ENCODE peak calls at places on chromosomes 1 and 21, in four cellular contexts. Y is Peyer's patch, H is thoracic aorta, T is uterus. V is an unnamed sample.

GRCh38 chr1:54335396-54336056 is 70.7 kb downstream of the SSBP3 start:
- DNase-seq in Y (peak; percentile 64), H (peak; percentile 40), T (peak; percentile 80), V (peak; percentile 84)

GRCh38 chr1:225603538-225604354 is 49.2 kb downstream of the ENAH start:
- DNase-seq in Y (no peak), H (no peak), T (no peak), V (peak; percentile 66)

GRCh38 chr1:210464519-210465039 is 135.9 kb downstream of the HHAT start:
- DNase-seq in Y (no peak), H (no peak), T (peak; percentile 24), V (peak; percentile 7)

GRCh38 chr1:13760921-13761320 is 60.9 kb downstream of the PRDM2 start:
- DNase-seq in Y (no peak), H (no peak), T (no peak), V (peak; percentile 44)

GRCh38 chr1:58934711-58935110 is 150.9 kb upstream of the JUN start:
- DNase-seq in Y (no peak), H (no peak), T (no peak), V (no peak)

GRCh38 chr1:11531943-11532342 is 53.0 kb downstream of the DISP3 start:
- DNase-seq in Y (no peak), H (no peak), T (no peak), V (no peak)

GRCh38 chr1:234950598-234950997 is 178.0 kb downstream of the TOMM20 start:
- DNase-seq in Y (no peak), H (no peak), T (no peak), V (peak; percentile 47)

GRCh38 chr1:16092097-16092922 is 18.9 kb upstream of the FAM131C start:
- DNase-seq in Y (no peak), H (no peak), T (no peak), V (peak; percentile 38)

GRCh38 chr1:159826436-159827101 is at the start of gene SLAMF8:
- DNase-seq in Y (peak; percentile 86), H (no peak), T (no peak), V (no peak)

GRCh38 chr1:206583461-206584264 is 28.6 kb downstream of the EIF2D start:
- DNase-seq in Y (peak; percentile 92), H (peak; percentile 28), T (peak; percentile 69), V (peak; percentile 80)

GRCh38 chr1:10648689-10649483 is 147.6 kb downstream of the CASZ1 start:
- DNase-seq in Y (no peak), H (no peak), T (no peak), V (no peak)

GRCh38 chr1:73463848-73464247 is 734.1 kb downstream of the LRRIQ3 start:
- DNase-seq in Y (no peak), H (no peak), T (no peak), V (no peak)

GRCh38 chr1:39833121-39833520 is 44.5 kb upstream of the BMP8B start:
- DNase-seq in Y (no peak), H (no peak), T (no peak), V (no peak)

GRCh38 chr1:44628962-44629756 is 45.1 kb downstream of the TMEM53 start:
- DNase-seq in Y (no peak), H (no peak), T (no peak), V (peak; percentile 94)

GRCh38 chr21:37564924-37565529 is 198.5 kb downstream of the DYRK1A start:
- DNase-seq in Y (no peak), H (no peak), T (no peak), V (no peak)

GRCh38 chr21:36105327-36105842 is 29.5 kb upstream of the CBR3 start:
- DNase-seq in Y (no peak), H (no peak), T (no peak), V (no peak)

GRCh38 chr1:209433649-209434031 is 149.9 kb upstream of the CAMK1G start:
- DNase-seq in Y (no peak), H (no peak), T (no peak), V (peak; percentile 87)

GRCh38 chr1:12145616-12146342 is 21.0 kb upstream of the TNFRSF1B start:
- DNase-seq in Y (no peak), H (no peak), T (no peak), V (no peak)

GRCh38 chr1:67749844-67750689 is 65.1 kb downstream of the GADD45A start:
- DNase-seq in Y (no peak), H (peak; percentile 62), T (no peak), V (peak; percentile 92)

GRCh38 chr1:237681210-237681609 is 209.5 kb downstream of the ZP4 start:
- DNase-seq in Y (no peak), H (no peak), T (no peak), V (peak; percentile 28)

GRCh38 chr1:94798054-94798453 is 22.1 kb upstream of the SLC44A3 start:
- DNase-seq in Y (no peak), H (no peak), T (no peak), V (no peak)

GRCh38 chr1:35046730-35047129 is 15.0 kb upstream of the ZMYM6 start:
- DNase-seq in Y (no peak), H (no peak), T (no peak), V (peak; percentile 41)

GRCh38 chr1:205913451-205914204 is 29.6 kb downstream of the SLC26A9 start:
- DNase-seq in Y (no peak), H (peak; percentile 53), T (no peak), V (peak; percentile 17)

GRCh38 chr1:39899611-39900538 is 1.8 kb downstream of the MYCL start:
- DNase-seq in Y (peak; percentile 27), H (no peak), T (no peak), V (no peak)

GRCh38 chr1:24329797-24330543 is 10.8 kb downstream of the GRHL3 start:
- DNase-seq in Y (no peak), H (no peak), T (no peak), V (peak; percentile 85)

GRCh38 chr1:23634840-23635642 is 56.6 kb upstream of the RPL11 start:
- DNase-seq in Y (peak; percentile 82), H (peak; percentile 37), T (peak; percentile 58), V (peak; percentile 66)

GRCh38 chr1:164579346-164579745 is 20.4 kb downstream of the PBX1 start:
- DNase-seq in Y (no peak), H (no peak), T (no peak), V (peak; percentile 62)

GRCh38 chr1:33494929-33495328 is 22.5 kb downstream of the ZSCAN20 start:
- DNase-seq in Y (no peak), H (no peak), T (no peak), V (no peak)

GRCh38 chr1:172662464-172663109 is 3.7 kb downstream of the FASLG start:
- DNase-seq in Y (peak; percentile 90), H (no peak), T (peak; percentile 20), V (peak; percentile 77)

GRCh38 chr1:163315773-163316374 is 5.9 kb upstream of the NUF2 start:
- DNase-seq in Y (peak; percentile 48), H (no peak), T (peak; percentile 16), V (peak; percentile 61)

GRCh38 chr1:192158181-192158580 is at the start of gene RGS18:
- DNase-seq in Y (no peak), H (no peak), T (no peak), V (no peak)

GRCh38 chr1:2585318-2586092 is 1.1 kb upstream of the PRXL2B start:
- DNase-seq in Y (peak; percentile 94), H (peak; percentile 28), T (peak; percentile 65), V (peak; percentile 31)

GRCh38 chr1:109112056-109112651 is 1.8 kb upstream of the ELAPOR1 start:
- DNase-seq in Y (no peak), H (no peak), T (no peak), V (peak; percentile 49)

GRCh38 chr1:56993355-56993985 is 27.7 kb upstream of the C8B start:
- DNase-seq in Y (no peak), H (no peak), T (no peak), V (no peak)

GRCh38 chr1:3620708-3621107 is 4.1 kb upstream of the TPRG1L start:
- DNase-seq in Y (no peak), H (no peak), T (no peak), V (no peak)
- H3K4me3 ChIP-seq in Y (no peak overlapping the region), H (no peak overlapping the region), T (no peak overlapping the region), V (no peak overlapping the region)

GRCh38 chr21:41715649-41716321 is 51.1 kb downstream of the RIPK4 start:
- DNase-seq in Y (peak; percentile 86), H (no peak), T (no peak), V (peak; percentile 84)
- H3K4me3 ChIP-seq in Y (no peak overlapping the region), H (no peak overlapping the region), T (no peak overlapping the region), V (no peak overlapping the region)

DNA sequence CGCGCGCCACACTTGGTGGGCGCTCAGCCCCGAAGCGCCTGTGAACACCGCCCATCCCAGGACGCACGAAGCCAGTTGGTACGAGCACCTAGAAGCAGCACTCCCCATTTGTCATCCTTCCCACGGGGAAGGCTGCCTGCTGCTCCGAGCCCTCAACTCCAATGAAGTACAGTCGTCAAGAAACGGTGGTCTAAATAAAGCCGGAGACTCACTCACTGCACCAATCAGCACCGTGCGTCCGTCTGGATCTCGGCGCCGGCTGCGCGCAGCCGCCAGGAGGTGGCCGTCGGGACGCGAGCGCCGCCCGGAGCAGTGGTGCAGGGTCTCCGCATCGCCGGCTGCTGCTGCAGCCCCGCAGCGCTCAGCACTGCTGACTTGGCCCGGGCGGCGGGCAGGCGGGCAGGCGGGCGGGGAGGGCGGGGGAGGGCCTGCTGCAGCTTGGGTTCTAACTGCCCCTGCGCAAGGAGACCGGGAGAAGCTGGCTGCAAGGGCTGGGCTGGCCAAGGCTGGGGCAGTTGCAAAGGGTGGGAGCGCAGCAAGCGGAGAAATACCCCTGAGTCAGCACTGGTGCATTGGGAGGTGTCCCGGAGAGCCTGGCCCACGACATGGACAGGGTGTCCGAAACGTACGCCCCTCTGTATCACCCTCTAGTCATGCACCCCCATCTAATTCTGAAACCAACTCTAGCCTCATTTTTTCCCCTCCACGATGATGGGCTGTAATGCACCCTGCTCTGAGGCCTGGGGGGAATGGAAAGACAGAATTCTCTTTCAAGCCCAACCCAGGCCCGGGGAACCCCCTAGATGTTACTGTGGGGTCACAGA is 35.8 kb upstream of the H6PD start:
- DNase-seq in Y (no peak), H (no peak), T (no peak), V (no peak)
- H3K4me3 ChIP-seq in Y (no peak overlapping the region), H (peak overlapping the region; percentile 62), T (no peak overlapping the region), V (no peak overlapping the region)

DNA sequence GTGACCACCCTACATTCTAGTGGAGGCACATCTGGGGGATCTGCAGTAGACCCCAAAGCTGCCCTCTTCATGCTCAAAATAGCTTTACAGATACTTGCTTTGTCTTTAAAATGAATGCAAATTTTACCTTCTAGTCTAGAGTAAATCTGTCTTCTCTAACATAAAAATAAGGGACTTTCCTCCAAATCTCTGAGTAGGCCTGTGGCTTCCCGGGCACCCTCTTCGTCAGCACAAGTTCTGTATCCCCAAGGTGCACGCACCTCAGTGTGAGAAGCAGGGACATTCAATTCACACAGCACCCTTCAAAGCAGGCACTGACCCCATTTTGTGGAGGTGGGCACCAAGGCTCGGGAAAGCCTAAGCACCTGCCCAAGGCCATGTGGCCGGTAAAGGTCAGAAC is 19.0 kb downstream of the MEF2D start:
- DNase-seq in Y (no peak), H (no peak), T (no peak), V (no peak)
- H3K4me3 ChIP-seq in Y (no peak overlapping the region), H (no peak overlapping the region), T (no peak overlapping the region), V (no peak overlapping the region)